ENCODE peak calls at places on chromosomes 5 and 9, in five cellular contexts. One of them, this sample, is unnamed.

GRCh38 chr9:37037744-37038640 is 3.9 kb upstream of the PAX5 start:
- DNase-seq in CD4-positive, alpha-beta memory T cell: no peak
- DNase-seq in kidney: no peak
- DNase-seq in HCT116: no peak
- DNase-seq in astrocyte: no peak
- DNase-seq in this sample: no peak

GRCh38 chr9:119934497-119934896 is 565.3 kb upstream of the BRINP1 start:
- DNase-seq in kidney: no peak
- DNase-seq in astrocyte: no peak
- DNase-seq in HCT116: no peak
- DNase-seq in CD4-positive, alpha-beta memory T cell: no peak
- DNase-seq in this sample: no peak

GRCh38 chr5:73592546-73592945 is 27.0 kb downstream of the UTP15 start:
- DNase-seq in CD4-positive, alpha-beta memory T cell: no peak
- DNase-seq in astrocyte: peak; percentile 39
- DNase-seq in HCT116: no peak
- DNase-seq in kidney: no peak
- DNase-seq in this sample: no peak

GRCh38 chr5:172690258-172691075 is 49.4 kb downstream of the NEURL1B start:
- DNase-seq in astrocyte: no peak
- DNase-seq in kidney: no peak
- DNase-seq in CD4-positive, alpha-beta memory T cell: no peak
- DNase-seq in HCT116: no peak
- DNase-seq in this sample: no peak

GRCh38 chr5:140875085-140876065 is at the start of gene PCDHA12:
- DNase-seq in astrocyte: no peak
- DNase-seq in kidney: no peak
- DNase-seq in HCT116: no peak
- DNase-seq in CD4-positive, alpha-beta memory T cell: no peak
- DNase-seq in this sample: no peak

GRCh38 chr5:155935723-155936122 is 391.2 kb upstream of the SGCD start:
- DNase-seq in astrocyte: no peak
- DNase-seq in CD4-positive, alpha-beta memory T cell: no peak
- DNase-seq in kidney: no peak
- DNase-seq in HCT116: no peak
- DNase-seq in this sample: no peak

GRCh38 chr9:75803130-75803529 is 87.3 kb upstream of the PCSK5 start:
- DNase-seq in kidney: no peak
- DNase-seq in HCT116: no peak
- DNase-seq in CD4-positive, alpha-beta memory T cell: no peak
- DNase-seq in astrocyte: peak; percentile 64
- DNase-seq in this sample: peak; percentile 79

GRCh38 chr5:13987843-13988464 is 43.5 kb upstream of the DNAH5 start:
- DNase-seq in kidney: no peak
- DNase-seq in astrocyte: peak; percentile 40
- DNase-seq in HCT116: peak; percentile 42
- DNase-seq in CD4-positive, alpha-beta memory T cell: no peak
- DNase-seq in this sample: peak; percentile 71

GRCh38 chr5:131109540-131110255 is 55.4 kb downstream of the HINT1 start:
- DNase-seq in kidney: no peak
- DNase-seq in CD4-positive, alpha-beta memory T cell: no peak
- DNase-seq in astrocyte: peak; percentile 14
- DNase-seq in HCT116: peak; percentile 35
- DNase-seq in this sample: peak; percentile 45

GRCh38 chr5:108259306-108259705 is 122.6 kb downstream of the FBXL17 start:
- DNase-seq in HCT116: no peak
- DNase-seq in astrocyte: peak; percentile 49
- DNase-seq in kidney: no peak
- DNase-seq in CD4-positive, alpha-beta memory T cell: no peak
- DNase-seq in this sample: no peak

GRCh38 chr5:54996476-54996875 is 11.1 kb upstream of the ESM1 start:
- DNase-seq in HCT116: no peak
- DNase-seq in CD4-positive, alpha-beta memory T cell: no peak
- DNase-seq in kidney: no peak
- DNase-seq in astrocyte: peak; percentile 68
- DNase-seq in this sample: peak; percentile 59

GRCh38 chr9:32398207-32398606 is 13.8 kb downstream of the ACO1 start:
- DNase-seq in HCT116: no peak
- DNase-seq in astrocyte: peak; percentile 64
- DNase-seq in kidney: no peak
- DNase-seq in CD4-positive, alpha-beta memory T cell: no peak
- DNase-seq in this sample: peak; percentile 59

GRCh38 chr5:169581580-169582227 is 1.9 kb upstream of the SPDL1 start:
- DNase-seq in kidney: no peak
- DNase-seq in astrocyte: no peak
- DNase-seq in HCT116: peak; percentile 44
- DNase-seq in CD4-positive, alpha-beta memory T cell: peak; percentile 51
- DNase-seq in this sample: peak; percentile 73

GRCh38 chr5:52854949-52855348 is 67.2 kb downstream of the ITGA1 start:
- DNase-seq in HCT116: no peak
- DNase-seq in kidney: no peak
- DNase-seq in CD4-positive, alpha-beta memory T cell: no peak
- DNase-seq in astrocyte: no peak
- DNase-seq in this sample: no peak

GRCh38 chr9:113640418-113640817 is 176.9 kb downstream of the RGS3 start:
- DNase-seq in HCT116: no peak
- DNase-seq in kidney: no peak
- DNase-seq in CD4-positive, alpha-beta memory T cell: no peak
- DNase-seq in astrocyte: no peak
- DNase-seq in this sample: no peak

GRCh38 chr9:16461231-16461840 is 409.1 kb downstream of the BNC2 start:
- DNase-seq in astrocyte: peak; percentile 47
- DNase-seq in HCT116: no peak
- DNase-seq in kidney: no peak
- DNase-seq in CD4-positive, alpha-beta memory T cell: no peak
- DNase-seq in this sample: no peak

GRCh38 chr5:146751781-146752401 is 126.7 kb downstream of the PPP2R2B start:
- DNase-seq in astrocyte: no peak
- DNase-seq in CD4-positive, alpha-beta memory T cell: peak; percentile 78
- DNase-seq in HCT116: no peak
- DNase-seq in kidney: no peak
- DNase-seq in this sample: no peak

GRCh38 chr9:17486401-17486800 is 92.5 kb upstream of the SH3GL2 start:
- DNase-seq in astrocyte: no peak
- DNase-seq in HCT116: no peak
- DNase-seq in CD4-positive, alpha-beta memory T cell: no peak
- DNase-seq in kidney: no peak
- DNase-seq in this sample: no peak

GRCh38 chr5:134874831-134875655 is 872 bp downstream of the TXNDC15 start:
- DNase-seq in HCT116: no peak
- DNase-seq in CD4-positive, alpha-beta memory T cell: peak; percentile 47
- DNase-seq in kidney: peak; percentile 87
- DNase-seq in astrocyte: peak; percentile 83
- DNase-seq in this sample: peak; percentile 85

GRCh38 chr5:177133845-177134652 is 476 bp downstream of the NSD1 start:
- DNase-seq in astrocyte: peak; percentile 34
- DNase-seq in CD4-positive, alpha-beta memory T cell: peak; percentile 60
- DNase-seq in kidney: peak; percentile 86
- DNase-seq in HCT116: no peak
- DNase-seq in this sample: no peak

GRCh38 chr5:38291355-38291754 is 33.0 kb downstream of the EGFLAM start:
- DNase-seq in astrocyte: no peak
- DNase-seq in HCT116: no peak
- DNase-seq in kidney: no peak
- DNase-seq in CD4-positive, alpha-beta memory T cell: no peak
- DNase-seq in this sample: no peak

GRCh38 chr5:138082033-138082432 is 1.8 kb upstream of the WNT8A start:
- DNase-seq in HCT116: no peak
- DNase-seq in astrocyte: no peak
- DNase-seq in kidney: no peak
- DNase-seq in CD4-positive, alpha-beta memory T cell: no peak
- DNase-seq in this sample: no peak

GRCh38 chr9:13569706-13570423 is 290.4 kb upstream of the MPDZ start:
- DNase-seq in kidney: no peak
- DNase-seq in astrocyte: peak; percentile 80
- DNase-seq in HCT116: no peak
- DNase-seq in CD4-positive, alpha-beta memory T cell: no peak
- DNase-seq in this sample: peak; percentile 42

GRCh38 chr9:14347408-14348224 is 33.7 kb upstream of the NFIB start:
- DNase-seq in astrocyte: no peak
- DNase-seq in HCT116: no peak
- DNase-seq in kidney: peak; percentile 70
- DNase-seq in CD4-positive, alpha-beta memory T cell: no peak
- DNase-seq in this sample: peak; percentile 15

GRCh38 chr5:115894342-115894741 is 52.6 kb downstream of the AP3S1 start:
- DNase-seq in kidney: no peak
- DNase-seq in CD4-positive, alpha-beta memory T cell: no peak
- DNase-seq in HCT116: no peak
- DNase-seq in astrocyte: no peak
- DNase-seq in this sample: no peak

GRCh38 chr9:14399736-14400657 is 86.1 kb upstream of the NFIB start:
- DNase-seq in kidney: no peak
- DNase-seq in CD4-positive, alpha-beta memory T cell: no peak
- DNase-seq in HCT116: no peak
- DNase-seq in astrocyte: no peak
- DNase-seq in this sample: no peak

GRCh38 chr5:133254803-133255202 is 203.0 kb downstream of the HSPA4 start:
- DNase-seq in HCT116: no peak
- DNase-seq in CD4-positive, alpha-beta memory T cell: no peak
- DNase-seq in kidney: no peak
- DNase-seq in astrocyte: no peak
- DNase-seq in this sample: no peak
- H3K36me3 ChIP-seq in HCT116: no peaks in the 10 kb centered on the region
- H3K36me3 ChIP-seq in CD4-positive, alpha-beta memory T cell: no peaks in the 10 kb centered on the region
- H3K36me3 ChIP-seq in kidney: no peaks in the 10 kb centered on the region
- H3K36me3 ChIP-seq in astrocyte: no peaks in the 10 kb centered on the region
- H3K36me3 ChIP-seq in this sample: no peaks in the 10 kb centered on the region

GRCh38 chr9:745761-746414 is 95.6 kb upstream of the DMRT1 start:
- DNase-seq in CD4-positive, alpha-beta memory T cell: no peak
- DNase-seq in HCT116: no peak
- DNase-seq in astrocyte: no peak
- DNase-seq in kidney: no peak
- DNase-seq in this sample: no peak
- H3K36me3 ChIP-seq in CD4-positive, alpha-beta memory T cell: no peaks in the 10 kb centered on the region
- H3K36me3 ChIP-seq in HCT116: peaks cover 3% of the 10 kb centered on the region
- H3K36me3 ChIP-seq in astrocyte: peaks cover 29% of the 10 kb centered on the region
- H3K36me3 ChIP-seq in kidney: peaks cover 23% of the 10 kb centered on the region
- H3K36me3 ChIP-seq in this sample: peaks cover 16% of the 10 kb centered on the region

DNA sequence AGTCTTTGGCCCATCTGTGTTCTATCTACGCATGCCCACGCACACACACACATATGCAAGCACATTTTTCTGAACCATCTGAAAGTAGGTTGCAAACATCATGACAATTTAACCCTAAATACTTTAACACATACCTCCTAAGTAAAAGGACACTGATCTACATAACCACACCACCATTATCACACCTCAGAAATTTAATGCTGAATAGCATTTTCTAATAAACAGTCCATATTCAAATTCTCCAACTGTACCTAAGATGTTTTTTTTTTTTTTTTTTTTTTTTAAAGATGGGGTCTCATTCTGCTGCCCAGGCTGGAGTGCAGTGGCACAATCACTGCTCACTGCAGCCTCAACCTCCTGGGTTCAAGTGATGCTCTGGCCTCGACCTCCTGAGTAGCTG is 35.5 kb downstream of the DDX31 start:
- DNase-seq in HCT116: no peak
- DNase-seq in CD4-positive, alpha-beta memory T cell: no peak
- DNase-seq in kidney: no peak
- DNase-seq in astrocyte: no peak
- DNase-seq in this sample: no peak
- H3K36me3 ChIP-seq in HCT116: peaks cover 16% of the 10 kb centered on the region
- H3K36me3 ChIP-seq in CD4-positive, alpha-beta memory T cell: peaks cover 20% of the 10 kb centered on the region
- H3K36me3 ChIP-seq in kidney: peaks cover 22% of the 10 kb centered on the region
- H3K36me3 ChIP-seq in astrocyte: peaks cover 27% of the 10 kb centered on the region
- H3K36me3 ChIP-seq in this sample: peaks cover 23% of the 10 kb centered on the region

GRCh38 chr5:16754621-16755020 is 137.8 kb upstream of the RETREG1 start:
- DNase-seq in CD4-positive, alpha-beta memory T cell: no peak
- DNase-seq in astrocyte: no peak
- DNase-seq in HCT116: no peak
- DNase-seq in kidney: no peak
- DNase-seq in this sample: no peak
- H3K36me3 ChIP-seq in CD4-positive, alpha-beta memory T cell: no peaks in the 10 kb centered on the region
- H3K36me3 ChIP-seq in astrocyte: peaks cover 54% of the 10 kb centered on the region
- H3K36me3 ChIP-seq in HCT116: peaks cover 6% of the 10 kb centered on the region
- H3K36me3 ChIP-seq in kidney: peaks cover 6% of the 10 kb centered on the region
- H3K36me3 ChIP-seq in this sample: peaks cover 73% of the 10 kb centered on the region